ENCODE peak calls at places on chromosomes 7 and 10, in six cellular contexts. L, H, M, K, G and I are unnamed samples.

GRCh38 chr10:89118091-89118490 is 89.0 kb downstream of the CH25H start:
- DNase-seq in H (no peak), G (no peak), L (peak; percentile 88), M (no peak), K (peak; percentile 64), I (peak; percentile 73)

GRCh38 chr7:134547738-134548054 is 1.2 kb upstream of the AKR1B15 start:
- DNase-seq in L (peak; percentile 66), M (no peak), K (no peak), G (no peak), H (peak; percentile 5), I (no peak)

GRCh38 chr10:104582604-104582951 is 58.5 kb upstream of the SORCS3 start:
- DNase-seq in H (no peak), G (no peak), K (no peak), M (no peak), L (peak; percentile 70), I (no peak)

GRCh38 chr10:59432207-59432900 is 70.0 kb upstream of the FAM13C start:
- DNase-seq in G (no peak), M (no peak), H (no peak), L (peak; percentile 35), K (no peak), I (peak; percentile 0)

GRCh38 chr10:12484945-12485805 is 135.8 kb downstream of the CAMK1D start:
- DNase-seq in M (peak; percentile 18), H (peak; percentile 25), G (no peak), L (peak; percentile 6), K (peak; percentile 46), I (no peak)

GRCh38 chr7:117612637-117613036 is 132.8 kb downstream of the CFTR start:
- DNase-seq in L (no peak), M (no peak), H (no peak), K (no peak), G (no peak), I (no peak)

GRCh38 chr7:157673573-157673972 is 336.8 kb downstream of the DNAJB6 start:
- DNase-seq in G (no peak), M (no peak), H (no peak), L (no peak), K (no peak), I (no peak)

GRCh38 chr7:123241809-123242208 is 42.0 kb upstream of the SLC13A1 start:
- DNase-seq in K (peak; percentile 24), H (no peak), L (no peak), M (no peak), G (no peak), I (no peak)

GRCh38 chr10:112360308-112361270 is 13.3 kb upstream of the ACSL5 start:
- DNase-seq in H (no peak), M (no peak), L (peak; percentile 24), G (no peak), K (no peak), I (no peak)

GRCh38 chr7:131692131-131692960 is 135.9 kb upstream of the PODXL start:
- DNase-seq in H (peak; percentile 26), G (peak; percentile 43), M (peak; percentile 22), L (peak; percentile 52), K (no peak), I (peak; percentile 11)